ENCODE peak calls at places on chromosome 3, in five cellular contexts. J, O, C, R and P are unnamed samples.

GRCh38 chr3:51982352-51982837 is 940 bp upstream of the ACY1 start:
- DNase-seq in J (no peak), O (no peak), C (peak), R (no peak), P (no peak)

GRCh38 chr3:99534951-99535704 is 103.3 kb upstream of the COL8A1 start:
- DNase-seq in J (no peak), O (no peak), C (no peak), R (no peak), P (no peak)

GRCh38 chr3:63278171-63278999 is at the start of gene SYNPR:
- DNase-seq in J (no peak), O (no peak), C (no peak), R (no peak), P (no peak)

GRCh38 chr3:106514431-106514830 is 645.6 kb upstream of the CBLB start:
- DNase-seq in J (no peak), O (no peak), C (no peak), R (no peak), P (no peak)

GRCh38 chr3:36248374-36248773 is 131.9 kb upstream of the STAC start:
- DNase-seq in J (no peak), O (no peak), C (no peak), R (no peak), P (no peak)

GRCh38 chr3:196399485-196399945 is 32.7 kb downstream of the UBXN7 start:
- DNase-seq in J (no peak), O (no peak), C (no peak), R (no peak), P (no peak)

GRCh38 chr3:30813734-30814133 is 80.7 kb downstream of the GADL1 start:
- DNase-seq in J (no peak), O (no peak), C (no peak), R (no peak), P (no peak)

GRCh38 chr3:188051801-188052228 is 102.1 kb upstream of the LPP start:
- DNase-seq in J (no peak), O (no peak), C (no peak), R (peak), P (no peak)

GRCh38 chr3:193826126-193826795 is 233.3 kb downstream of the OPA1 start:
- DNase-seq in J (no peak), O (no peak), C (peak), R (no peak), P (no peak)

GRCh38 chr3:16663852-16664712 is 58.9 kb upstream of the DAZL start:
- DNase-seq in J (no peak), O (no peak), C (no peak), R (no peak), P (no peak)

GRCh38 chr3:184816654-184817053 is 4.7 kb downstream of the VPS8 start:
- DNase-seq in J (no peak), O (no peak), C (no peak), R (no peak), P (no peak)

GRCh38 chr3:59774613-59775012 is 724.8 kb upstream of the CFAP20DC start:
- DNase-seq in J (no peak), O (no peak), C (no peak), R (no peak), P (no peak)

GRCh38 chr3:100129944-100130343 is 15.6 kb upstream of the FILIP1L start:
- DNase-seq in J (no peak), O (no peak), C (no peak), R (no peak), P (peak)